ENCODE peak calls at places on chromosomes 4 and X, in eight cellular contexts. One of them, this sample, is unnamed.

GRCh38 chr4:115275615-115276014 is 162.2 kb upstream of the NDST4 start:
- DNase-seq in adrenal gland: no peak
- DNase-seq in cardiac muscle cell: no peak
- DNase-seq in psoas muscle: no peak
- DNase-seq in heart right ventricle: no peak
- DNase-seq in endodermal cell: no peak
- DNase-seq in thoracic aorta: no peak
- DNase-seq in ovary: no peak
- DNase-seq in this sample: no peak

GRCh38 chr4:33837043-33837442 is 2407.3 kb downstream of the ARAP2 start:
- DNase-seq in thoracic aorta: no peak
- DNase-seq in ovary: no peak
- DNase-seq in adrenal gland: no peak
- DNase-seq in psoas muscle: no peak
- DNase-seq in endodermal cell: no peak
- DNase-seq in cardiac muscle cell: no peak
- DNase-seq in heart right ventricle: no peak
- DNase-seq in this sample: no peak

GRCh38 chr4:151325320-151326246 is at the start of gene SH3D19:
- DNase-seq in heart right ventricle: peak; percentile 77
- DNase-seq in endodermal cell: peak; percentile 85
- DNase-seq in ovary: peak; percentile 74
- DNase-seq in thoracic aorta: no peak
- DNase-seq in adrenal gland: peak; percentile 70
- DNase-seq in cardiac muscle cell: peak; percentile 64
- DNase-seq in psoas muscle: peak; percentile 84
- DNase-seq in this sample: peak; percentile 51

GRCh38 chr4:182126096-182126495 is 117.1 kb upstream of the TENM3 start:
- DNase-seq in ovary: no peak
- DNase-seq in adrenal gland: no peak
- DNase-seq in endodermal cell: no peak
- DNase-seq in heart right ventricle: no peak
- DNase-seq in thoracic aorta: no peak
- DNase-seq in cardiac muscle cell: no peak
- DNase-seq in psoas muscle: no peak
- DNase-seq in this sample: no peak

GRCh38 chr4:95637047-95637600 is 88.4 kb upstream of the UNC5C start:
- DNase-seq in ovary: no peak
- DNase-seq in cardiac muscle cell: peak; percentile 50
- DNase-seq in psoas muscle: no peak
- DNase-seq in endodermal cell: no peak
- DNase-seq in thoracic aorta: no peak
- DNase-seq in heart right ventricle: no peak
- DNase-seq in adrenal gland: no peak
- DNase-seq in this sample: no peak

GRCh38 chr4:16897991-16898827 is at the start of gene LDB2:
- DNase-seq in endodermal cell: peak; percentile 89
- DNase-seq in ovary: peak; percentile 83
- DNase-seq in psoas muscle: peak; percentile 67
- DNase-seq in cardiac muscle cell: peak; percentile 83
- DNase-seq in heart right ventricle: peak; percentile 83
- DNase-seq in adrenal gland: peak; percentile 49
- DNase-seq in thoracic aorta: no peak
- DNase-seq in this sample: peak; percentile 19

GRCh38 chrX:258291-259040 is 22.7 kb upstream of the PLCXD1 start:
- DNase-seq in adrenal gland: no peak
- DNase-seq in psoas muscle: peak; percentile 12
- DNase-seq in ovary: no peak
- DNase-seq in thoracic aorta: no peak
- DNase-seq in endodermal cell: peak; percentile 32
- DNase-seq in cardiac muscle cell: no peak
- DNase-seq in heart right ventricle: no peak
- DNase-seq in this sample: no peak

GRCh38 chr4:141458501-141458900 is 177.9 kb upstream of the IL15 start:
- DNase-seq in endodermal cell: no peak
- DNase-seq in cardiac muscle cell: no peak
- DNase-seq in heart right ventricle: no peak
- DNase-seq in adrenal gland: no peak
- DNase-seq in psoas muscle: no peak
- DNase-seq in thoracic aorta: no peak
- DNase-seq in ovary: no peak
- DNase-seq in this sample: no peak

GRCh38 chr4:30769093-30769492 is 48.9 kb downstream of the PCDH7 start:
- DNase-seq in psoas muscle: no peak
- DNase-seq in endodermal cell: peak; percentile 58
- DNase-seq in adrenal gland: no peak
- DNase-seq in cardiac muscle cell: peak; percentile 45
- DNase-seq in ovary: no peak
- DNase-seq in thoracic aorta: no peak
- DNase-seq in heart right ventricle: no peak
- DNase-seq in this sample: no peak

GRCh38 chr4:129342820-129343219 is 246.9 kb downstream of the C4orf33 start:
- DNase-seq in thoracic aorta: no peak
- DNase-seq in adrenal gland: no peak
- DNase-seq in ovary: no peak
- DNase-seq in psoas muscle: no peak
- DNase-seq in heart right ventricle: no peak
- DNase-seq in cardiac muscle cell: no peak
- DNase-seq in endodermal cell: no peak
- DNase-seq in this sample: no peak

GRCh38 chrX:23008431-23009099 is 8.8 kb downstream of the DDX53 start:
- DNase-seq in heart right ventricle: no peak
- DNase-seq in psoas muscle: no peak
- DNase-seq in adrenal gland: no peak
- DNase-seq in endodermal cell: no peak
- DNase-seq in ovary: no peak
- DNase-seq in cardiac muscle cell: peak; percentile 58
- DNase-seq in thoracic aorta: no peak
- DNase-seq in this sample: no peak

GRCh38 chr4:8600686-8601085 is 8.1 kb downstream of the CPZ start:
- DNase-seq in adrenal gland: no peak
- DNase-seq in endodermal cell: no peak
- DNase-seq in psoas muscle: no peak
- DNase-seq in ovary: no peak
- DNase-seq in cardiac muscle cell: no peak
- DNase-seq in thoracic aorta: no peak
- DNase-seq in heart right ventricle: no peak
- DNase-seq in this sample: no peak

GRCh38 chr4:8601556-8601955 is 9.0 kb downstream of the CPZ start:
- DNase-seq in psoas muscle: no peak
- DNase-seq in endodermal cell: no peak
- DNase-seq in ovary: no peak
- DNase-seq in thoracic aorta: no peak
- DNase-seq in cardiac muscle cell: no peak
- DNase-seq in heart right ventricle: no peak
- DNase-seq in adrenal gland: no peak
- DNase-seq in this sample: no peak

GRCh38 chr4:8600266-8600665 is 7.7 kb downstream of the CPZ start:
- DNase-seq in psoas muscle: no peak
- DNase-seq in adrenal gland: no peak
- DNase-seq in heart right ventricle: no peak
- DNase-seq in ovary: no peak
- DNase-seq in thoracic aorta: no peak
- DNase-seq in cardiac muscle cell: no peak
- DNase-seq in endodermal cell: no peak
- DNase-seq in this sample: no peak

GRCh38 chr4:8599657-8600056 is 7.1 kb downstream of the CPZ start:
- DNase-seq in thoracic aorta: no peak
- DNase-seq in psoas muscle: no peak
- DNase-seq in endodermal cell: no peak
- DNase-seq in adrenal gland: no peak
- DNase-seq in heart right ventricle: no peak
- DNase-seq in ovary: peak; percentile 74
- DNase-seq in cardiac muscle cell: no peak
- DNase-seq in this sample: no peak

DNA sequence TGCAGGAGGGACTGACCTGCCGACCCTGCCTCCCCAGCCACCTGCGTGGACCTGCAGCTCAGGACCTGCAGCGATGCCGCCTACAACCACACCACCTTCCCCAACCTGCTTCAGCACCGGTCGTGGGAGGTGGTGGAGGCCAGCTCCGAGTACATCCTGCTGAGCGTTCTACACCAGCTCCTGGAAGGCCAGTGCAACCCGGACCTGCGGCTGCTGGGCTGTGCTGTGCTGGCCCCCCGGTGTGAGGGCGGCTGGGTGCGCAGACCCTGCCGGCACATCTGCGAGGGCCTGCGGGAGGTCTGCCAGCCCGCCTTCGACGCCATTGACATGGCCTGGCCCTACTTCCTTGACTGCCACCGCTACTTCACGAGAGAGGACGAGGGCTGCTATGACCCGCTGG is 8.5 kb downstream of the CPZ start:
- DNase-seq in adrenal gland: no peak
- DNase-seq in ovary: no peak
- DNase-seq in psoas muscle: no peak
- DNase-seq in endodermal cell: no peak
- DNase-seq in thoracic aorta: no peak
- DNase-seq in cardiac muscle cell: no peak
- DNase-seq in heart right ventricle: no peak
- DNase-seq in this sample: no peak
- H3K27me3 ChIP-seq in adrenal gland: no peaks in the 10 kb centered on the region
- H3K27me3 ChIP-seq in ovary: no peaks in the 10 kb centered on the region
- H3K27me3 ChIP-seq in psoas muscle: no peaks in the 10 kb centered on the region
- H3K27me3 ChIP-seq in endodermal cell: no peaks in the 10 kb centered on the region
- H3K27me3 ChIP-seq in thoracic aorta: no peaks in the 10 kb centered on the region
- H3K27me3 ChIP-seq in cardiac muscle cell: no peaks in the 10 kb centered on the region
- H3K27me3 ChIP-seq in heart right ventricle: peaks cover 17% of the 10 kb centered on the region
- H3K27me3 ChIP-seq in this sample: no peaks in the 10 kb centered on the region

DNA sequence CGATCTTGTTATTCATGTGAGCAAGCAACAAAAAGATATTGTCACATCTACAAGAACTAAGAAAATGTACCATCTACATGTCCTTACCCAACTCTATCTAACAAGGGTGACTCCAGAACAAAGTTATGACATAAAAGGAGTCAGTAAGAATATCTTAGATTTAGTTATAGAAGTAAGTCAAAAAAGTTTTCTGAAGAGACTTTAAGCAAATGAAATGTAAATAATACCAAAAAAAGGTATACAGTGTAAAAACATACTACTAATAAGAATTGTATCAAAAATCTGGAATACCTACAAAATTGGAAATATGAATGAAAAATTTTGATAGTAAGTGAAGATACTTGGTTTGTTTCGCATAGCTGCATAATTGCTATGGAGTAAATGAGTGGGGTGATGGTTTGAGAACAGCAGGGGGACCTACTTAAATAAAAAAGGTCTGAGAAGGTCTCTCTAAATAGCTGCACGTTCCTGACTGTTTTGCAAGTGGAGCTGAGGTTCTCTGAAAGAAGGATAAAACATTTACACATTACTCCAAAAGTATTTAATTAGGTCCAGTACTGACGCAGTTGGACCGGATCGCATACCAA is 51.0 kb upstream of the ENPP6 start:
- DNase-seq in adrenal gland: no peak
- DNase-seq in endodermal cell: peak; percentile 26
- DNase-seq in thoracic aorta: no peak
- DNase-seq in ovary: no peak
- DNase-seq in cardiac muscle cell: no peak
- DNase-seq in psoas muscle: no peak
- DNase-seq in heart right ventricle: no peak
- DNase-seq in this sample: no peak
- TF ChIP-seq CTCF in adrenal gland: no peak
- TF ChIP-seq CTCF in endodermal cell: no peak
- TF ChIP-seq CTCF in thoracic aorta: no peak
- TF ChIP-seq CTCF in ovary: no peak
- TF ChIP-seq CTCF in cardiac muscle cell: no peak
- TF ChIP-seq CTCF in psoas muscle: no peak
- TF ChIP-seq CTCF in heart right ventricle: no peak
- TF ChIP-seq CTCF in this sample: no peak

GRCh38 chr4:119139822-119140252 is 4.2 kb downstream of the MYOZ2 start:
- DNase-seq in cardiac muscle cell: no peak
- DNase-seq in adrenal gland: no peak
- DNase-seq in heart right ventricle: no peak
- DNase-seq in ovary: no peak
- DNase-seq in endodermal cell: no peak
- DNase-seq in psoas muscle: no peak
- DNase-seq in thoracic aorta: no peak
- DNase-seq in this sample: no peak

GRCh38 chr4:119139316-119139715 is 3.7 kb downstream of the MYOZ2 start:
- DNase-seq in heart right ventricle: no peak
- DNase-seq in ovary: no peak
- DNase-seq in psoas muscle: no peak
- DNase-seq in adrenal gland: no peak
- DNase-seq in endodermal cell: no peak
- DNase-seq in cardiac muscle cell: no peak
- DNase-seq in thoracic aorta: no peak
- DNase-seq in this sample: no peak

GRCh38 chr4:119135721-119136121 is at the start of gene MYOZ2:
- DNase-seq in ovary: no peak
- DNase-seq in psoas muscle: no peak
- DNase-seq in thoracic aorta: no peak
- DNase-seq in heart right ventricle: peak; percentile 45
- DNase-seq in cardiac muscle cell: peak; percentile 70
- DNase-seq in endodermal cell: no peak
- DNase-seq in adrenal gland: no peak
- DNase-seq in this sample: peak; percentile 16

GRCh38 chr4:119138046-119138445 is 2.4 kb downstream of the MYOZ2 start:
- DNase-seq in heart right ventricle: no peak
- DNase-seq in cardiac muscle cell: peak; percentile 64
- DNase-seq in endodermal cell: no peak
- DNase-seq in ovary: no peak
- DNase-seq in adrenal gland: no peak
- DNase-seq in psoas muscle: no peak
- DNase-seq in thoracic aorta: no peak
- DNase-seq in this sample: no peak

DNA sequence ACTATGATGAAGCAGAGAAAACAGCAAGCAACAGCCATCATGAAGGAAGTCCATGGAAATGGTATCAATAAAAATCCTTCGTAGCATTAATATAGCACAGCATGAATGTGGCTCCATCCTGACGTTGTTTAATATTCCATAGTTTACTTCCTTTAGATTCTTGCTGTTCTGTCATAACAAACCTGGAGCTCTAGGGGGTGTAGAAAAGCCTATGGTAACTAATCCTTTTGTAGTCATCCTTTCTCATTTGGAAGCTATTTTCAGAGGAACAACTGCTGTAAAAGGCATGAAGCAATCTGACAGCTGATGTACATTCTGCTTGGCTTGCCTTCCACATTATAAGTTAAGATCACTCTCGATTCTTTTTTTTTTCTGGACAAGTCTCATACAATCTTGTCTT is 909 bp downstream of the MYOZ2 start:
- DNase-seq in ovary: no peak
- DNase-seq in endodermal cell: no peak
- DNase-seq in heart right ventricle: no peak
- DNase-seq in cardiac muscle cell: peak; percentile 30
- DNase-seq in thoracic aorta: no peak
- DNase-seq in psoas muscle: no peak
- DNase-seq in adrenal gland: no peak
- DNase-seq in this sample: no peak
- H3K4me1 ChIP-seq in ovary: no peaks in the 10 kb centered on the region
- H3K4me1 ChIP-seq in endodermal cell: peaks cover 17% of the 10 kb centered on the region
- H3K4me1 ChIP-seq in heart right ventricle: no peaks in the 10 kb centered on the region
- H3K4me1 ChIP-seq in cardiac muscle cell: peaks cover 37% of the 10 kb centered on the region
- H3K4me1 ChIP-seq in thoracic aorta: peaks cover 27% of the 10 kb centered on the region
- H3K4me1 ChIP-seq in psoas muscle: peaks cover 19% of the 10 kb centered on the region
- H3K4me1 ChIP-seq in adrenal gland: no peaks in the 10 kb centered on the region
- H3K4me1 ChIP-seq in this sample: peaks cover 39% of the 10 kb centered on the region

DNA sequence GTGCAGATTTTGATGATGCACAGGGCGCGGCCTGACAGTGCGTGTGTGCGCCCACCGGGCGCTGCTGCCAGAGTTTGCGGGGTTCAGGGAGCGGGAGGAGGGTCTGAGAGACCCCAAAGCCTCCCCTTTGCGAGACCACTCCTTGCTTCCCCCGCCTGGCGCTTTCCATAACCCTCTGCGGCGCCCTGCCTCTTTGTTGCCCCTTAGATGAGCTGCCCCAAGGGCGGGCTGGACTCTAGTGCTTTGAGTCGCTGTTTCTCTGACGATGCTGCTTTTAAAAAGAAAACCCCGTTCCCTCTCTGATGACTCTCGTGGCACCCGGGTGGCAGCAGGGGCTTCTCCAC is 9.9 kb downstream of the MSX1 start:
- DNase-seq in thoracic aorta: no peak
- DNase-seq in adrenal gland: no peak
- DNase-seq in endodermal cell: peak; percentile 56
- DNase-seq in ovary: no peak
- DNase-seq in cardiac muscle cell: no peak
- DNase-seq in heart right ventricle: no peak
- DNase-seq in psoas muscle: no peak
- DNase-seq in this sample: no peak
- H3K27me3 ChIP-seq in thoracic aorta: peaks cover 27% of the 10 kb centered on the region
- H3K27me3 ChIP-seq in adrenal gland: peaks cover 94% of the 10 kb centered on the region
- H3K27me3 ChIP-seq in endodermal cell: peaks cover 100% of the 10 kb centered on the region
- H3K27me3 ChIP-seq in ovary: peaks cover 9% of the 10 kb centered on the region
- H3K27me3 ChIP-seq in cardiac muscle cell: peaks cover 100% of the 10 kb centered on the region
- H3K27me3 ChIP-seq in heart right ventricle: peaks cover 100% of the 10 kb centered on the region
- H3K27me3 ChIP-seq in psoas muscle: peaks cover 4% of the 10 kb centered on the region
- H3K27me3 ChIP-seq in this sample: peaks cover 99% of the 10 kb centered on the region

This sample was measured in gastrocnemius medialis.